ENCODE peak calls at places on chromosomes 11 and 22, in eight cellular contexts. L is activated gamma-delta T cell treated with anti-CD3 and anti-CD28 coated beads, Interleukin-2, amount 50 U/mL, for 16 hours; U is stimulated activated CD4-positive, alpha-beta T cell treated with anti-CD3 and anti-CD28 coated beads, Interleukin-1b, Interleukin-23, amount 100 ng/mL, for 1 hour; O is glutamatergic neuron; R is stomach; Z is pulmonary artery endothelial cell; M is body of pancreas; K is uterus. Q is an unnamed sample.

GRCh38 chr22:49193348-49193747 is 634.3 kb downstream of the BRD1 start:
- DNase-seq in L (no peak), U (no peak), O (no peak), R (no peak), Z (no peak), M (no peak), K (no peak), Q (no peak)

GRCh38 chr11:1514349-1515061 is 27.9 kb upstream of the MOB2 start:
- DNase-seq in L (no peak), U (no peak), O (no peak), R (no peak), Z (no peak), M (no peak), K (peak), Q (no peak)

GRCh38 chr22:45272498-45272897 is 12.3 kb upstream of the UPK3A start:
- DNase-seq in L (no peak), U (no peak), O (no peak), R (no peak), Z (no peak), M (no peak), K (no peak), Q (no peak)

GRCh38 chr11:441418-442274 is at the start of gene ANO9:
- DNase-seq in L (no peak), U (no peak), O (no peak), R (peak), Z (no peak), M (peak), K (no peak), Q (peak)

GRCh38 chr11:1267441-1268100 is 41.9 kb downstream of the TOLLIP start:
- DNase-seq in L (no peak), U (no peak), O (no peak), R (no peak), Z (no peak), M (peak), K (no peak), Q (no peak)

GRCh38 chr11:94060401-94060800 is 39.2 kb downstream of the HEPHL1 start:
- DNase-seq in L (no peak), U (no peak), O (no peak), R (no peak), Z (no peak), M (no peak), K (no peak), Q (no peak)

GRCh38 chr22:43476341-43476740 is 64.5 kb downstream of the MPPED1 start:
- DNase-seq in L (no peak), U (no peak), O (no peak), R (no peak), Z (no peak), M (no peak), K (no peak), Q (no peak)

GRCh38 chr11:130633466-130633865 is 185.0 kb downstream of the ADAMTS15 start:
- DNase-seq in L (no peak), U (no peak), O (no peak), R (no peak), Z (no peak), M (no peak), K (no peak), Q (no peak)

GRCh38 chr22:39530692-39531331 is 1.7 kb downstream of the RPS19BP1 start:
- DNase-seq in L (no peak), U (no peak), O (no peak), R (no peak), Z (no peak), M (no peak), K (no peak), Q (peak)

GRCh38 chr11:126398296-126398695 is 42.8 kb downstream of the ST3GAL4 start:
- DNase-seq in L (no peak), U (no peak), O (no peak), R (no peak), Z (no peak), M (no peak), K (no peak), Q (no peak)

GRCh38 chr11:21894492-21894891 is 298.4 kb upstream of the ANO5 start:
- DNase-seq in L (no peak), U (no peak), O (no peak), R (no peak), Z (no peak), M (no peak), K (no peak), Q (no peak)

GRCh38 chr22:49323751-49324415 is 503.8 kb downstream of the BRD1 start:
- DNase-seq in L (no peak), U (no peak), O (no peak), R (peak), Z (no peak), M (no peak), K (no peak), Q (no peak)

GRCh38 chr22:50604256-50604580 is 3.6 kb downstream of the MAPK8IP2 start:
- DNase-seq in L (no peak), U (no peak), O (no peak), R (no peak), Z (no peak), M (no peak), K (no peak), Q (no peak)

Q was measured in PC-9.